ENCODE peak calls at places on chromosome 11, in four cellular contexts. W is fibroblast of lung, O is IMR-90, K is hepatocyte. A is an unnamed sample. For H3K36me3, the result is how much of the 10 kb centered on the place peaks cover.

GRCh38 chr11:44133335-44133946 is 38.0 kb downstream of the EXT2 start:
- DNase-seq in W (peak), O (peak), K (peak), A (no peak)

GRCh38 chr11:19768197-19768596 is 55.6 kb downstream of the NAV2 start:
- DNase-seq in W (no peak), O (no peak), K (no peak), A (no peak)

GRCh38 chr11:117394221-117394925 is 66.7 kb downstream of the CEP164 start:
- DNase-seq in W (no peak), O (no peak), K (no peak), A (no peak)

GRCh38 chr11:2575611-2576051 is 124.2 kb downstream of the KCNQ1OT1 start:
- DNase-seq in W (no peak), O (no peak), K (no peak), A (no peak)

GRCh38 chr11:1665313-1665712 is 31.7 kb upstream of the KRTAP5-6 start:
- DNase-seq in W (no peak), O (no peak), K (no peak), A (no peak)

GRCh38 chr11:43327987-43328386 is 16.2 kb downstream of the API5 start:
- DNase-seq in W (peak), O (peak), K (peak), A (peak)

GRCh38 chr11:69374110-69374981 is 80.4 kb downstream of the MYEOV start:
- DNase-seq in W (no peak), O (no peak), K (no peak), A (no peak)

GRCh38 chr11:65590240-65590738 is 5.3 kb downstream of the KCNK7 start:
- DNase-seq in W (no peak), O (peak), K (no peak), A (no peak)

GRCh38 chr11:127493330-127493729 is 492.8 kb upstream of the KIRREL3 start:
- DNase-seq in W (peak), O (peak), K (peak), A (no peak)

GRCh38 chr11:16001899-16002426 is 354.4 kb downstream of the SOX6 start:
- DNase-seq in W (peak), O (peak), K (peak), A (peak)

GRCh38 chr11:412641-413119 is 2.1 kb downstream of the SIGIRR start:
- DNase-seq in W (no peak), O (no peak), K (no peak), A (no peak)

GRCh38 chr11:415640-416041 is 842 bp upstream of the SIGIRR start:
- DNase-seq in W (no peak), O (no peak), K (no peak), A (no peak)

GRCh38 chr11:413120-414081 is 1.4 kb downstream of the SIGIRR start:
- DNase-seq in W (no peak), O (no peak), K (no peak), A (no peak)

GRCh38 chr11:416051-416756 is 1.4 kb upstream of the SIGIRR start:
- DNase-seq in W (no peak), O (no peak), K (no peak), A (no peak)

GRCh38 chr11:414333-414857 is 404 bp downstream of the SIGIRR start:
- DNase-seq in W (no peak), O (no peak), K (no peak), A (no peak)
- H3K4me3 ChIP-seq in W (no peak), O (no peak), K (no peak), A (no peak)

GRCh38 chr11:108131993-108132392 is 10.6 kb downstream of the ACAT1 start:
- DNase-seq in W (no peak), O (peak), K (no peak), A (no peak)

GRCh38 chr11:108137212-108137611 is 15.8 kb downstream of the ACAT1 start:
- DNase-seq in W (no peak), O (no peak), K (no peak), A (no peak)

DNA sequence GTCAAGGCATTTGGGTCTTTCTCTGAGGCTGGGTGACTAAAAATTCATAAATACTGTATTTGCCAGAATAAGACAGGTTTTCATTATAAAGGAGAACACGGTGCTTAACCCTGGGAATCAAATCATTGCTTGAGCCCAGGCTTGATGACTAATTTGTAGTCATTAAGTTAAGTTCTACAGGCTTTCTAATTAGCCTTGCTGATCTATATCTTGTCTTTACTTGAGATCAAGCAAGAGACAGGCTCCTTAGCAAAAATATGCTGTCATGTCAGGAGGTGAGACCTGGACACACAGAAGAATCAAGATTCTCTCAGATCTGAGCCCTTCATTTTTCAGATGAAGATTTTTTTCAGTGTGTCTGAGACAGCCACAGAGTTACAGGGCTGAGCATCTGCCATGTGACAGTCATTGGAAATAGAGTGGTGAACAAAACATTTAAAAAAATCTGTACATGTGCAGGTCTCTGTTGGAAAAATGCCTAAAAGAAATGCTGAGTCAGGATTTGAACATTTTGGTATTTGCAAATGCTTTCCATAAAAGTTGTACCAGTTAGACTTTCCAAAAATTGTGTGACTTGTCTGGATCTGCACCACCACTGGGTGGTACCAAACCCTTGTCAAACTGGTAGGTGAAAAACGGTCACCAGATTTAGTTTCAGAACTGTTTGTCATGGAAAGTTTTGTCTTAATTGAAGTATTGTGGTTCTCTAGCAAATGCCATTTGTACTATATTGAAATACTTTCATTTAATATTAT is 14.7 kb downstream of the ACAT1 start:
- DNase-seq in W (peak), O (peak), K (no peak), A (no peak)
- H3K36me3 ChIP-seq in W (under half), O (under half), K (under half), A (under half)

DNA sequence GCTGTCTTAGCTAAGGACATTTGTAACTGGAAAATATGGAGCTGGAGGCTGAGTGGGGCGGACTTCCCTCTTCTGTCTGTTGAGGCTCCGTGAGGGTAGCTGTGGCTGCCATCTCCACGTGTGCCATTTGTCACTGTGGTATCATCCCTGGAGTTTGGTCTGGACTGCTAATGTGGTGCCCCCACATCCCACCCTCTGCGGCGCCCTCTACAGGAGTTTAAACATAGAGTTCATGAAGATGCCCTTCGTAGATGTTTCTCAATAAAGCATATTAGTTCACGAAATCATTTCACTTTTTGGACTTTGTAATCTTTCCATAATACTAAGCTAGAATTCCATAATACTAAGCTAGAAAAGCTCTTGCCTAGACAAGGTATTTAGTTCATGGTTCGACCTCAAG is 52.4 kb downstream of the TECTA start:
- DNase-seq in W (no peak), O (no peak), K (no peak), A (no peak)
- TF ChIP-seq CTCF in W (no peak), O (no peak), K (no peak), A (no peak)

DNA sequence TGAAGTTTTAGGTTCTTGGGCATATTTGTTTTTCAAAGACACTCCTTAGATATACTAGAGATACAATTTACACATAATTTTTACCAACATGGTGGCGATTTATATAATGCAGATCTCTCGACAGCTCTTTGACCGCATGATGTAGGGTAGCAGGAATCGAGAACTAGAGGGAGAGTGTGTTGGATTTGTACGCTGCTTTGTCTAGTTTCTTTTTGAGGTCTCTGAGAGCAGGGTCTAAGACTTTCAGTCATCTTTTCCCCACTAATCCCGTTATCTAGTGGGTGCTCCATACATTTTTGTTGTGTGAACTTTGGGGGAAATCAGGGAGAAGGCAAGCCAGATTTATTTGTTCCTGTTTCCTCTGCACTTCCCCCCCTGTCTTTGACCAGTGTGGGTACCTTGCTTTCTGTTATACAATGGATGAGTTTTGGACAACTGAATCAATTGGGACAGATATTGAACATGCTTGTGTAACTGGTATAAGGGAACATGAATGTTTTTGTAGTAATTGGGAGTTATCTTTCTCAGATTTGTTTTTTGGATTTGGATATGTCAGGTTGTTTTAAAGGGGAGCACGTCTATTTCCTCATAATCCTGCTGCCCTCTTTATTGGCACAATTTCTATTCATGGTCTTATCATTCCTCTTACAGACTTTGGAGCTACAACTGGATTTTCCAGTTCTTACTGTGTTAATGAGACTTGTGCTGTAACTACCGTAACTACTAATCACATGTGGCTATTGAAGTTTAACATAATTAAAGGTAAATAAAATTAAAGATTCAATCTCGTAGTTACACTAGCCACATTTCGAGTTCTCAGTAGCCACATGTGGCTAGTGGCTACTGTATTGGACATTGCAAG is 1.7 kb downstream of the FDX1 start:
- DNase-seq in W (peak), O (peak), K (no peak), A (no peak)
- H3K4me3 ChIP-seq in W (peak), O (peak), K (peak), A (peak)